ENCODE peak calls at places on chromosomes 12 and 14, in four cellular contexts. M, S, Z and J are unnamed samples.

GRCh38 chr14:63212776-63213500 is 8.7 kb downstream of the RHOJ start:
- DNase-seq in M (no peak), S (no peak), Z (no peak), J (no peak)

GRCh38 chr12:108063192-108063591 is 65.9 kb upstream of the WSCD2 start:
- DNase-seq in M (peak), S (peak), Z (peak), J (no peak)

GRCh38 chr12:95200128-95200973 is 16.9 kb downstream of the FGD6 start:
- DNase-seq in M (no peak), S (no peak), Z (no peak), J (no peak)

GRCh38 chr14:22648506-22648905 is 4.4 kb upstream of the OR6J1 start:
- DNase-seq in M (no peak), S (no peak), Z (no peak), J (no peak)

GRCh38 chr12:4089147-4089606 is 184.4 kb upstream of the CCND2 start:
- DNase-seq in M (no peak), S (no peak), Z (no peak), J (peak)

GRCh38 chr12:104695453-104696148 is 238.9 kb downstream of the CHST11 start:
- DNase-seq in M (no peak), S (no peak), Z (no peak), J (no peak)

GRCh38 chr14:38505221-38506095 is 249.6 kb upstream of the CLEC14A start:
- DNase-seq in M (no peak), S (no peak), Z (no peak), J (no peak)

GRCh38 chr12:27289414-27289813 is 43.2 kb upstream of the BMAL2 start:
- DNase-seq in M (no peak), S (no peak), Z (no peak), J (no peak)

GRCh38 chr14:23578560-23579310 is at the start of gene JPH4:
- DNase-seq in M (no peak), S (no peak), Z (no peak), J (peak)

GRCh38 chr14:23129759-23130316 is 10.8 kb upstream of the CEBPE start:
- DNase-seq in M (no peak), S (peak), Z (no peak), J (no peak)

GRCh38 chr12:128807161-128807724 is 16.5 kb downstream of the SLC15A4 start:
- DNase-seq in M (no peak), S (no peak), Z (no peak), J (no peak)

GRCh38 chr12:54028324-54029201 is at the start of gene HOXC6:
- DNase-seq in M (peak), S (peak), Z (no peak), J (peak)

GRCh38 chr14:104343690-104344640 is 205.6 kb downstream of the KIF26A start:
- DNase-seq in M (no peak), S (no peak), Z (no peak), J (no peak)

GRCh38 chr14:37061697-37062096 is 110.7 kb downstream of the SLC25A21 start:
- DNase-seq in M (no peak), S (no peak), Z (no peak), J (peak)

GRCh38 chr12:28611501-28611900 is 421.2 kb downstream of the CCDC91 start:
- DNase-seq in M (no peak), S (peak), Z (no peak), J (peak)

GRCh38 chr14:100222219-100223093 is 16.5 kb upstream of the YY1 start:
- DNase-seq in M (no peak), S (no peak), Z (no peak), J (no peak)

GRCh38 chr14:35632276-35633071 is 98.5 kb downstream of the INSM2 start:
- DNase-seq in M (no peak), S (no peak), Z (no peak), J (no peak)

GRCh38 chr12:124603143-124603542 is 35.7 kb upstream of the NCOR2 start:
- DNase-seq in M (no peak), S (no peak), Z (no peak), J (no peak)

GRCh38 chr12:118544569-118544968 is 168.2 kb downstream of the SUDS3 start:
- DNase-seq in M (no peak), S (peak), Z (no peak), J (no peak)

GRCh38 chr14:77584809-77585208 is 31.6 kb downstream of the SPTLC2 start:
- DNase-seq in M (no peak), S (no peak), Z (no peak), J (no peak)
- H2AFZ ChIP-seq in M (no peak), S (no peak), Z (no peak), J (no peak)

GRCh38 chr14:91903070-91903469 is 35.7 kb upstream of the TC2N start:
- DNase-seq in M (no peak), S (no peak), Z (no peak), J (no peak)
- H3K4me3 ChIP-seq in M (no peak), S (no peak), Z (no peak), J (no peak)

DNA sequence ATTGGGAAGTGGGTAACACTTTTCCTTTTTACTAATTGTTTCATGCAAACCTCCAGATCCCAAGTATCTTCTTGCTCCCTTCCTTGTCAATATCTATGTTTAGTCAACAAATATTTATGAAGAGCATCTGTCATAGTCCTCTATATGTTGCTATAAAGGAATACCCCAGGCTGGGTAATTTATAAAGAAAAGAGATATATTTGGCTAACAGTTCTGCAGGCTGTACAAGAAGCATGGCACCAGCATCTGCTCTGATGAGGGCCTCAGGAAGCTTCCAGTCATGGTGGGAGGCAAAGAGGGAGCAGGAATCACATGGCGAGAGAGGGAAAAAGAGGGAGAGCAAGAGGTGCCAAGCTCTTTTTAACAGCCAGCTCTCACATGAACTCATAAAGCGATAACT is 4.6 kb downstream of the KIF5A start:
- DNase-seq in M (no peak), S (no peak), Z (no peak), J (no peak)
- H2AFZ ChIP-seq in M (no peak), S (no peak), Z (no peak), J (no peak)

GRCh38 chr12:50865266-50865665 is 22.5 kb downstream of the TMPRSS12 start:
- DNase-seq in M (no peak), S (no peak), Z (no peak), J (no peak)
- H3K4me3 ChIP-seq in M (no peak), S (no peak), Z (no peak), J (no peak)

DNA sequence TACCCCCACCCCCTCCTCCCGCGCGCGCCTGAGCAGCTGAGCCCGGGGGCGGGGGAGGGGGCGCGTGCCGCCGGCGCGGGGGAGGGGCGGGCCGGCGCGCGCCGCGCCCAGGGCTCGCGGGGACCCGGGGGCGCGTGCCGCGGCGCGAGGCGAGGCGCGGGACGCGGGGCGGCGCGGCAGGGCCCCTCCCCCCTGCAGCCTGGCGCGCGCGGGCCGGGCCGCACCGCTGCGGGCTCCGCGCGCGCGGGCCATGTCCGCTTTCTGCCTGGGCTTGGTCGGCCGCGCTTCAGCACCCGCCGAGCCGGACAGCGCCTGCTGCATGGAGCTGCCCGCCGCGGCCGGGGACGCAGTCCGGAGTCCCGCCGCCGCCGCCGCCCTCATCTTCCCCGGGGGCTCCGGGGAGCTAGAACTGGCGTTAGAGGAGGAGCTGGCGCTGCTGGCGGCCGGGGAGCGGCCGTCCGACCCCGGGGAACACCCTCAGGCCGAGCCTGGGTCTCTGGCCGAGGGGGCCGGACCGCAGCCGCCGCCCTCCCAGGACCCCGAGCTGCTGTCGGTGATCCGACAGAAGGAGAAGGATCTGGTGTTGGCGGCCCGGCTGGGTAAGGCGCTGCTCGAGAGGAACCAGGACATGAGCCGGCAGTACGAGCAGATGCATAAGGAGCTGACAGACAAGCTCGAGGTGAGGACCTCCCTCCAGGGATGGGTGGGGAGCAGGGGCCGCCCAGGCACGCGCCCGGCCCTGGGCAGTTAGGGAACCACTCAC is 764 bp downstream of the BICDL1 start:
- DNase-seq in M (peak), S (peak), Z (peak), J (peak)
- H2AFZ ChIP-seq in M (peak), S (peak), Z (no peak), J (no peak)

GRCh38 chr14:75280448-75280830 is 1.8 kb downstream of the FOS start:
- DNase-seq in M (no peak), S (no peak), Z (no peak), J (no peak)
- H3K4me3 ChIP-seq in M (peak), S (peak), Z (no peak), J (peak)

GRCh38 chr12:70798016-70798768 is 122.3 kb downstream of the PTPRR start:
- DNase-seq in M (no peak), S (no peak), Z (no peak), J (no peak)
- H2AFZ ChIP-seq in M (no peak), S (no peak), Z (no peak), J (no peak)

DNA sequence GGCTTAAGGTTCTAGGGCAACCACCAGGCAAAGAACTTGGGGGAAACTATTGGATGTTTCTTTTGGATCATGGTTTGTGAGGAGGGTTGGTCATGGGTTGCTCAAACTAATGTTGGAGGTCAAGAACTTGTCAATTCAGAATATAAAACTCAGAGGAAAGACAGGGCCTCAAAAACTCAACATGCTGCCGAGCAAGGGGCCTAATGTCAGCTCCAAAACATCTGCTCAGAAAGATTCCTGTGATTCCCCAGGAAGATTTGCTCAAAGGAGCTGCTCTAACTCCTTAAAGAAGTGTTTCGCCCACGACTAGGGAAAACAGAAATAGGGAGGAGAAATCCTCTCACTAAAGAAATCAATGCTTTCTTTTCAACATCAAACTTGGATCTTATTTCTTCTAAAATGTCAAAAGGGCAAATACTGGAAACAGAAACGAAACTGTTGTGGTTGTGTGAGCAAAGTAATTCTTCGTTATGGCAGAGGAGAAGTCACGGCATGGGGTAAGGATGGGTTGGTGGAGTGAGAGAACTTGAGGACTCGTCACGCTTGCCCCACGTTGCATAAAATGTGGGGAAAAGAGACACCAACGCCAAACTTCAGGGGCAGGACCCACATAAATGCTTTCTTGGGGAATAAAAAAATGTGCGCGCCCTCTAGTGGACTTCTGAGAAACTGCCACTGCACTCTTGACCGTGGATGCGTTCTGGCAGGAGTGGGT is 3.8 kb upstream of the IGF1 start:
- DNase-seq in M (peak), S (peak), Z (peak), J (peak)
- H3K4me3 ChIP-seq in M (no peak), S (peak), Z (peak), J (no peak)